ENCODE peak calls at places on chromosomes 2 and 18, in eight cellular contexts. U, E, S, X, M, J, D and I are unnamed samples.

GRCh38 chr2:118668431-118669424 is 178.7 kb downstream of the EN1 start:
- DNase-seq in U (no peak), E (no peak), S (no peak), X (no peak), M (no peak), J (no peak), D (no peak), I (no peak)

GRCh38 chr2:44649426-44649825 is 287.7 kb downstream of the CAMKMT start:
- DNase-seq in U (no peak), E (no peak), S (no peak), X (no peak), M (no peak), J (no peak), D (no peak), I (no peak)

GRCh38 chr18:45666006-45666405 is 50.7 kb downstream of the SLC14A2 start:
- DNase-seq in U (no peak), E (no peak), S (no peak), X (no peak), M (no peak), J (no peak), D (no peak), I (no peak)

GRCh38 chr2:43927442-43927841 is 68.3 kb downstream of the LRPPRC start:
- DNase-seq in U (no peak), E (no peak), S (no peak), X (no peak), M (no peak), J (no peak), D (no peak), I (no peak)

GRCh38 chr2:230130668-230131364 is 62.1 kb upstream of the SLC16A14 start:
- DNase-seq in U (peak), E (peak), S (peak), X (no peak), M (no peak), J (peak), D (no peak), I (peak)

GRCh38 chr2:71327916-71328315 is 3.7 kb upstream of the ZNF638 start:
- DNase-seq in U (no peak), E (no peak), S (peak), X (no peak), M (no peak), J (no peak), D (no peak), I (no peak)

GRCh38 chr2:239728751-239729150 is 296.4 kb downstream of the NDUFA10 start:
- DNase-seq in U (peak), E (no peak), S (no peak), X (no peak), M (no peak), J (no peak), D (no peak), I (no peak)

GRCh38 chr2:143132360-143132759 is 3.1 kb downstream of the ARHGAP15 start:
- DNase-seq in U (no peak), E (no peak), S (no peak), X (no peak), M (no peak), J (peak), D (no peak), I (no peak)

GRCh38 chr18:650428-650858 is 7.0 kb upstream of the TYMS start:
- DNase-seq in U (no peak), E (no peak), S (no peak), X (no peak), M (no peak), J (peak), D (no peak), I (no peak)

GRCh38 chr2:2902551-2903216 is 474.9 kb downstream of the EIPR1 start:
- DNase-seq in U (no peak), E (no peak), S (no peak), X (no peak), M (no peak), J (no peak), D (no peak), I (no peak)

GRCh38 chr2:176172748-176173586 is 15.5 kb upstream of the HOXD1 start:
- DNase-seq in U (no peak), E (no peak), S (no peak), X (no peak), M (no peak), J (no peak), D (no peak), I (no peak)

GRCh38 chr2:17768894-17769293 is 15.0 kb downstream of the GEN1 start:
- DNase-seq in U (no peak), E (no peak), S (no peak), X (no peak), M (no peak), J (no peak), D (no peak), I (no peak)

GRCh38 chr2:74530239-74531161 is 767 bp downstream of the HTRA2 start:
- DNase-seq in U (no peak), E (peak), S (peak), X (peak), M (peak), J (peak), D (no peak), I (no peak)

GRCh38 chr2:144480257-144480656 is 39.7 kb downstream of the ZEB2 start:
- DNase-seq in U (no peak), E (no peak), S (no peak), X (no peak), M (no peak), J (no peak), D (no peak), I (no peak)

GRCh38 chr18:34942975-34943374 is 98.2 kb upstream of the MAPRE2 start:
- DNase-seq in U (no peak), E (no peak), S (peak), X (peak), M (no peak), J (peak), D (no peak), I (no peak)

GRCh38 chr2:164599954-164600589 is 21.2 kb downstream of the GRB14 start:
- DNase-seq in U (no peak), E (no peak), S (peak), X (peak), M (no peak), J (peak), D (peak), I (peak)

GRCh38 chr18:23725827-23726661 is 36.8 kb downstream of the LAMA3 start:
- DNase-seq in U (no peak), E (no peak), S (no peak), X (no peak), M (no peak), J (no peak), D (no peak), I (no peak)

GRCh38 chr2:161474920-161475319 is 58.8 kb downstream of the TBR1 start:
- DNase-seq in U (no peak), E (no peak), S (no peak), X (no peak), M (no peak), J (no peak), D (no peak), I (no peak)

GRCh38 chr2:38182518-38183013 is 106.6 kb upstream of the CYP1B1 start:
- DNase-seq in U (no peak), E (no peak), S (no peak), X (no peak), M (no peak), J (no peak), D (no peak), I (no peak)

GRCh38 chr2:66866331-66867037 is 431.6 kb downstream of the MEIS1 start:
- DNase-seq in U (no peak), E (no peak), S (no peak), X (no peak), M (no peak), J (no peak), D (no peak), I (no peak)

GRCh38 chr2:11996618-11997017 is 250.2 kb downstream of the LPIN1 start:
- DNase-seq in U (no peak), E (no peak), S (no peak), X (no peak), M (no peak), J (no peak), D (no peak), I (no peak)

GRCh38 chr2:191041418-191042161 is 27.6 kb upstream of the STAT1 start:
- DNase-seq in U (no peak), E (no peak), S (peak), X (no peak), M (no peak), J (peak), D (no peak), I (no peak)

GRCh38 chr2:148475626-148476025 is 168.9 kb upstream of the EPC2 start:
- DNase-seq in U (no peak), E (no peak), S (no peak), X (no peak), M (no peak), J (no peak), D (no peak), I (no peak)

GRCh38 chr18:5311273-5312009 is 15.9 kb upstream of the ZBTB14 start:
- DNase-seq in U (no peak), E (no peak), S (no peak), X (no peak), M (no peak), J (no peak), D (no peak), I (no peak)

GRCh38 chr18:22167471-22168151 is 1.8 kb upstream of the GATA6 start:
- DNase-seq in U (no peak), E (no peak), S (peak), X (no peak), M (peak), J (no peak), D (peak), I (no peak)

GRCh38 chr2:216115224-216115582 is 6.1 kb downstream of the XRCC5 start:
- DNase-seq in U (no peak), E (no peak), S (no peak), X (no peak), M (no peak), J (no peak), D (no peak), I (no peak)

GRCh38 chr2:25639696-25640095 is 33.7 kb downstream of the DTNB start:
- DNase-seq in U (no peak), E (no peak), S (no peak), X (no peak), M (no peak), J (no peak), D (no peak), I (no peak)

GRCh38 chr2:48515588-48515987 is 14.4 kb upstream of the STON1 start:
- DNase-seq in U (peak), E (no peak), S (peak), X (no peak), M (no peak), J (no peak), D (no peak), I (no peak)

GRCh38 chr2:237195396-237196119 is 109.9 kb downstream of the COPS8 start:
- DNase-seq in U (peak), E (no peak), S (no peak), X (no peak), M (no peak), J (no peak), D (no peak), I (no peak)

GRCh38 chr2:138123741-138124140 is 159.5 kb downstream of the HNMT start:
- DNase-seq in U (no peak), E (no peak), S (no peak), X (no peak), M (no peak), J (no peak), D (no peak), I (no peak)

GRCh38 chr2:126657146-126657635 is 1.2 kb downstream of the GYPC start:
- DNase-seq in U (peak), E (peak), S (peak), X (peak), M (no peak), J (peak), D (no peak), I (peak)

GRCh38 chr2:68774569-68775271 is 40.1 kb downstream of the ARHGAP25 start:
- DNase-seq in U (peak), E (no peak), S (peak), X (peak), M (peak), J (peak), D (no peak), I (peak)

GRCh38 chr18:71442830-71443229 is 1101.3 kb downstream of the CBLN2 start:
- DNase-seq in U (no peak), E (no peak), S (no peak), X (no peak), M (no peak), J (no peak), D (no peak), I (no peak)
- TF ChIP-seq EP300 in U (no peak), E (no peak), S (no peak), X (no peak), M (no peak), J (no peak), D (no peak), I (no peak)

GRCh38 chr2:201852462-201852861 is 46.1 kb downstream of the CDK15 start:
- DNase-seq in U (no peak), E (no peak), S (no peak), X (no peak), M (no peak), J (no peak), D (no peak), I (no peak)
- TF ChIP-seq EP300 in U (no peak), E (no peak), S (no peak), X (no peak), M (no peak), J (no peak), D (no peak), I (no peak)

DNA sequence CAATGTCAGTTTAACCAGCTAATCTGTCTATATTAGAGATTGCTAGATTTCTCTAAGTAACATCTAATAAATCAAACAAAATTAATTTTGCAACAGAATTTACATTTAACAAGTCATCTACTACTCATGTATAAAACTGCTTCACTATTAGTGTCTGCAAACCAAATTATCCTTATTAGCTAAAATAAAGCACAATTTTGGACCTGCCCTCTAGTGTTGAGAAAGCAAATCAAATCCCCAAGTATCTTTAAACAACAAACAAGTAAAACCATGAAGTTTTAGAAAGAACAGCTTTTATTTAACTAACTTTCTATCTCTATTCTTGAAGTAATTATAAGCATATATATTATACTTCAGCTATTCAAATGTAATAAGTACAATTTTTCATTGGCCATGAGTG is 113.1 kb upstream of the SP3 start:
- DNase-seq in U (no peak), E (no peak), S (no peak), X (no peak), M (no peak), J (no peak), D (no peak), I (no peak)
- TF ChIP-seq EP300 in U (no peak), E (no peak), S (no peak), X (no peak), M (no peak), J (no peak), D (no peak), I (no peak)

DNA sequence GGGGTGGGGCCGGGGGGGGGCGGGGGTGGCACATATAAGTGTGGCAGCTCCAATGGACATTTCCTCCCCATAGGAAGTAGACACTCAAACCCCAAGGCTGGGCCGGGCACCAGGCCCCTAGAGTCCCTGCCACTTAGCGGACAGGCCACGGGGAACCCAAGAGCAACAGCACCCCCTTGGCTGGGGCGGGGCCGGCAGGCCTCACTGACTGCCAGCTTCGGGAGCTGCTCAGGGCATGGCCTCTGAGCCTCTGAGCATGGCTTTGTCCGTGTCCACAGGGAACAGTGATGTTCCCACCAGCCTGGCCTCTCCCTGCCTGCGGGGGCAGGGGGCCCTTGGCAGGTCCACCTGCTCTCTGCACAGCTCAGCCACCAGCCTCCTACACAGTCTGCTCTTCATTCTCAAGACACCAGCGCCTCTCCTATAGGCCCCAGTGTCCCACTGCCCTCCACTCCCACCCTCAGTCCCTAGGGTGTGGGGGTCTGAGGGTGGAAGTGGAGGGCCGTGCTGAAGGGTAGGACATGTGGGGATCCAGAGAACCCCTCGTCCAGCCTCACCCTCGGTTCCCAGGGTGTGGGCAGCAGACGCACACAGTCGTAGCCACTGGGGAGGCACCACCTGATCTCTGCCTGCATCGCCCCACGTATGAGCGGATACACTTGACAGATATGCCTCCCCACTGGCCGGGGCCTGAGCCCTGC is 106.7 kb downstream of the FAM210A start:
- DNase-seq in U (peak), E (no peak), S (no peak), X (no peak), M (peak), J (no peak), D (no peak), I (no peak)
- TF ChIP-seq EP300 in U (no peak), E (no peak), S (no peak), X (no peak), M (no peak), J (no peak), D (no peak), I (no peak)